ENCODE peak calls at places on chromosomes 5 and 9, in seven cellular contexts. E is OCI-LY7, Q is Peyer's patch, V is H9, Y is fibroblast of the aortic adventitia, H is AG09319, W is dorsolateral prefrontal cortex. Z is an unnamed sample.

GRCh38 chr9:79524266-79524665 is 47.5 kb upstream of the TLE4 start:
- DNase-seq in E (no peak), Q (no peak), V (no peak), Y (no peak), H (no peak), W (no peak), Z (no peak)

GRCh38 chr5:167305591-167306213 is 985.7 kb upstream of the WWC1 start:
- DNase-seq in E (no peak), Q (no peak), V (no peak), Y (no peak), H (no peak), W (no peak), Z (no peak)

GRCh38 chr9:72667181-72667580 is 145.8 kb downstream of the TMC1 start:
- DNase-seq in E (no peak), Q (no peak), V (no peak), Y (no peak), H (no peak), W (no peak), Z (no peak)

GRCh38 chr9:101727621-101728524 is 10.6 kb downstream of the GRIN3A start:
- DNase-seq in E (peak; percentile 37), Q (no peak), V (peak; percentile 48), Y (peak; percentile 4), H (no peak), W (no peak), Z (no peak)

GRCh38 chr5:73122875-73123810 is 2.8 kb downstream of the TMEM171 start:
- DNase-seq in E (peak; percentile 32), Q (no peak), V (peak; percentile 59), Y (peak; percentile 94), H (peak; percentile 55), W (no peak), Z (peak; percentile 68)

GRCh38 chr9:37943329-37944265 is 39.7 kb upstream of the SLC25A51 start:
- DNase-seq in E (no peak), Q (no peak), V (no peak), Y (peak; percentile 98), H (peak; percentile 51), W (no peak), Z (no peak)

GRCh38 chr5:133992429-133993151 is 12.2 kb downstream of the VDAC1 start:
- DNase-seq in E (peak; percentile 45), Q (no peak), V (no peak), Y (no peak), H (no peak), W (peak; percentile 70), Z (no peak)

GRCh38 chr5:16406023-16406422 is 59.6 kb downstream of the ZNF622 start:
- DNase-seq in E (no peak), Q (no peak), V (no peak), Y (no peak), H (no peak), W (no peak), Z (no peak)

GRCh38 chr9:37187269-37187668 is 66.9 kb downstream of the ZCCHC7 start:
- DNase-seq in E (peak; percentile 70), Q (peak; percentile 40), V (no peak), Y (no peak), H (no peak), W (no peak), Z (no peak)

GRCh38 chr5:16437974-16438373 is 27.6 kb downstream of the ZNF622 start:
- DNase-seq in E (no peak), Q (no peak), V (no peak), Y (peak; percentile 13), H (no peak), W (no peak), Z (no peak)

GRCh38 chr5:68884893-68885292 is 208.9 kb upstream of the SLC30A5 start:
- DNase-seq in E (no peak), Q (no peak), V (no peak), Y (no peak), H (no peak), W (no peak), Z (no peak)

GRCh38 chr9:14245901-14246525 is 67.9 kb downstream of the NFIB start:
- DNase-seq in E (no peak), Q (no peak), V (no peak), Y (peak; percentile 81), H (no peak), W (no peak), Z (no peak)

GRCh38 chr5:138038826-138039225 is 5.9 kb upstream of the FAM13B start:
- DNase-seq in E (no peak), Q (no peak), V (no peak), Y (no peak), H (no peak), W (peak; percentile 23), Z (no peak)

GRCh38 chr5:176562189-176562588 is 13.0 kb downstream of the CDHR2 start:
- DNase-seq in E (no peak), Q (no peak), V (no peak), Y (no peak), H (no peak), W (no peak), Z (no peak)

GRCh38 chr5:120465281-120465961 is 1.3 kb downstream of the PRR16 start:
- DNase-seq in E (no peak), Q (peak; percentile 19), V (peak; percentile 76), Y (peak; percentile 74), H (no peak), W (peak; percentile 41), Z (peak; percentile 84)

GRCh38 chr5:65822696-65823095 is 100.7 kb downstream of the NLN start:
- DNase-seq in E (no peak), Q (no peak), V (no peak), Y (no peak), H (no peak), W (no peak), Z (no peak)

GRCh38 chr9:124504530-124505005 is 2.6 kb downstream of the NR5A1 start:
- DNase-seq in E (no peak), Q (no peak), V (no peak), Y (no peak), H (no peak), W (no peak), Z (no peak)

GRCh38 chr5:132387649-132388117 is 18.2 kb downstream of the SLC22A5 start:
- DNase-seq in E (no peak), Q (no peak), V (no peak), Y (peak; percentile 99), H (peak; percentile 88), W (no peak), Z (peak; percentile 93)

GRCh38 chr5:103582364-103582763 is 19.8 kb upstream of the NUDT12 start:
- DNase-seq in E (peak; percentile 22), Q (no peak), V (peak; percentile 35), Y (peak; percentile 67), H (no peak), W (peak; percentile 51), Z (no peak)

GRCh38 chr5:169668732-169669131 is 31.7 kb downstream of the DOCK2 start:
- DNase-seq in E (no peak), Q (no peak), V (no peak), Y (peak; percentile 35), H (no peak), W (no peak), Z (no peak)

GRCh38 chr9:124353811-124354274 is 61.4 kb downstream of the PSMB7 start:
- DNase-seq in E (no peak), Q (no peak), V (no peak), Y (peak; percentile 33), H (peak; percentile 51), W (no peak), Z (no peak)

GRCh38 chr9:31677415-31677814 is 707.0 kb upstream of the ACO1 start:
- DNase-seq in E (no peak), Q (no peak), V (no peak), Y (no peak), H (no peak), W (no peak), Z (no peak)

GRCh38 chr9:70080481-70081119 is 37.0 kb downstream of the MAMDC2 start:
- DNase-seq in E (no peak), Q (no peak), V (no peak), Y (peak; percentile 68), H (peak; percentile 45), W (no peak), Z (no peak)

GRCh38 chr9:89951671-89952070 is 346.9 kb downstream of the GADD45G start:
- DNase-seq in E (no peak), Q (no peak), V (no peak), Y (peak; percentile 8), H (no peak), W (no peak), Z (no peak)
- TF ChIP-seq CTCF in E (no peak), Q (no peak), V (no peak), Y (no peak), H (no peak), W (no peak), Z (no peak)

GRCh38 chr5:127030259-127031146 is at the start of gene MARCHF3:
- DNase-seq in E (peak; percentile 96), Q (peak; percentile 92), V (peak; percentile 97), Y (peak; percentile 93), H (peak; percentile 87), W (peak; percentile 91), Z (peak; percentile 99)
- TF ChIP-seq CTCF in E (peak; percentile 30), Q (peak; percentile 9), V (peak; percentile 45), Y (peak; percentile 39), H (peak; percentile 36), W (peak; percentile 52), Z (peak; percentile 53)

DNA sequence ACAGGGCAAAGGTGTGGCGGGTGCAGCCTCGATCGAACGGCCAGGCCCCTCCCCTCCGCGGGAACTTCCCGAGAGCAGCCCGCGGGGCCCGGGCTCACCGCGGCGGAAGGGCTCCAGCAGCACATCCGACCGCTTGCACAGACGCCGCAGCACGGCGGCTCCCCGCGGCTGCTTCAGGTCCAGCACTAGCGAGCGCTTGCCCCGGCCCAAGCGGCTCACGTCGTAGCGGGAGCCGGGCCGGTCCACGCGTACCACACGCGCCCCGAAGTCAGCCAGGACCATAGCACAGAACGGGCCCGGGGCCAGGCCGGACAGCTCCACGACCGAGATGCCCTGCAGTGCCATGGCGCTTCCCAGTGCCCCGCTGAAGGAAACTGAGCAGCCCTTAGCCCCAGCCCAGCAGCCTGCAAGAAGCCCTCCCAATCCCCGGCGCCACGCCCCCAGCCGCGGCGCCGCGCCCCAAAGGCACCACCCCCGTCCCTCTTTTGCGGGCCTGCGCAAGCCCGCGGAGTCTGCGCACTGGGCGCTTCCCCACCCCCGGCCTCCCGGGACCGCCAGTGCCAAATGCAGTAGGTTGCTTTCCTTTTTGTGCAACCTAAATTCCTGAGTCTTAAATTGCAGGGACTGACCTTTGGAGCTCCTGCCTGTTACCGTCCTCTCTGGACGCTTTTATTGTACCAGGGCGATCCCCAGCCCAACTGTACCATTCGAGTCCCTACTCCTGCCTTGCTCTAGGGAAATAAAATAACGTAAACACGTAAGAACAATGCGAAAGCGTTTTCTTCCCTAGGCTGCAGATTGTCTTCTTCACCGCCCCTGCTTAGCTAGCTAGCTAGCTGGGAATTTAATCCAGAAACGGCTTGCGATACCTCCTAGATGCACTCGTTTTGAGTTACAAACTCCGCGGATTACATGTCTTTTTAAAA is at the start of gene AMACR:
- DNase-seq in E (peak; percentile 90), Q (peak; percentile 88), V (peak; percentile 96), Y (peak; percentile 89), H (peak; percentile 81), W (peak; percentile 84), Z (peak; percentile 96)
- TF ChIP-seq CTCF in E (peak; percentile 31), Q (no peak), V (no peak), Y (peak; percentile 5), H (no peak), W (no peak), Z (no peak)

DNA sequence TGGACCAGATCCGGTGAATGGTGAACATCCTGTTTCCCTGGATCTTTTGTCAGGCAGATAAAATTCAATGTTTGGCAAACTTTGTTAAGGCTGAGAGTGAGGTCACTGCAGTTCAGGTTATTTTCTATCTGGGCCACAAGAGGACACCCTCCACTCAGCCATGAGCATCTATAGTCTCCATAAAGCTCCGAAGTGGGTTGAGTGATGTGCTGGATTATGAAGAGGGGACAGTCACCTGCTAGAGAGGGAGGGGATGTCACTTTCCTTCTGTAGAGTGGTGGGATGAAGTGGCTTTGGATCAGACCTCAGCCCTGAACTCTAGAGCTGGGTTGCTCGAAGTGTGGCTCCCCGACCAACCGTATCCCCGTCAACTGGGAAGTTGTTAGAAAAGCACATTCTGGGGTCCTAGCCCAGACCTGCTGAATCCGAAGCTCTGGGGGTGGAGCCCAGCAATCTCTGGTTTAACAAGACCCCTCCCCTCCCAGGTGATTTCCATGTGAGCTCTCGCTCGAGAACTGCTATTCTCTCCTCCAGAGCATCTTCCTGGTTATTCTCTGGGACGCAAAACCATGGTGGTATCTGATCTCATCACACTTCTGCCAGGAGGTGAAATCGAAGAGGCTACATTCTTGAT is 31.8 kb upstream of the FGF1 start:
- DNase-seq in E (peak; percentile 13), Q (no peak), V (peak; percentile 57), Y (peak; percentile 85), H (peak; percentile 37), W (peak; percentile 34), Z (no peak)
- TF ChIP-seq CTCF in E (peak; percentile 45), Q (peak; percentile 37), V (peak; percentile 54), Y (peak; percentile 84), H (peak; percentile 89), W (peak; percentile 59), Z (peak; percentile 80)

Z was measured in osteocyte.